ENCODE peak calls at places on chromosomes 3 and 15, in seven cellular contexts. Y, T, W, Z, A, C and D are unnamed samples.

GRCh38 chr15:23566070-23567050 is 886 bp downstream of the MKRN3 start:
- DNase-seq in T (no peak), A (peak; percentile 13), Y (peak; percentile 81), W (no peak), Z (no peak), C (no peak), D (no peak)

GRCh38 chr3:120425877-120426276 is 24.9 kb downstream of the FSTL1 start:
- DNase-seq in W (no peak), Z (no peak), Y (no peak), C (peak; percentile 60), T (no peak), A (peak; percentile 78), D (no peak)

GRCh38 chr3:34140606-34141005 is 342.2 kb downstream of the PDCD6IP start:
- DNase-seq in A (no peak), C (no peak), T (no peak), Z (no peak), W (no peak), Y (no peak), D (no peak)

GRCh38 chr15:80836991-80837390 is 57.8 kb downstream of the CEMIP start:
- DNase-seq in Z (no peak), W (no peak), Y (no peak), T (no peak), C (no peak), A (no peak), D (no peak)

GRCh38 chr3:24270204-24270671 is 224.4 kb downstream of the THRB start:
- DNase-seq in A (no peak), Z (no peak), T (no peak), W (no peak), C (no peak), Y (no peak), D (no peak)

GRCh38 chr3:164879201-164879600 is 199.1 kb downstream of the SI start:
- DNase-seq in A (no peak), Y (no peak), W (no peak), Z (no peak), C (no peak), T (no peak), D (no peak)

GRCh38 chr15:38547255-38547997 is 17.2 kb downstream of the RASGRP1 start:
- DNase-seq in C (no peak), W (no peak), Z (no peak), T (no peak), Y (no peak), A (no peak), D (no peak)

GRCh38 chr3:155560594-155560993 is 184.3 kb downstream of the PLCH1 start:
- DNase-seq in W (peak; percentile 51), C (no peak), T (no peak), Y (no peak), Z (no peak), A (no peak), D (no peak)

GRCh38 chr3:117150628-117151027 is 441.0 kb downstream of the TUSC7 start:
- DNase-seq in T (no peak), Y (no peak), A (no peak), Z (no peak), C (no peak), W (no peak), D (no peak)

GRCh38 chr15:67110400-67110799 is 45.0 kb downstream of the SMAD3 start:
- DNase-seq in A (no peak), T (no peak), C (no peak), Z (no peak), Y (no peak), W (no peak), D (no peak)

GRCh38 chr3:186938716-186939115 is 8.4 kb downstream of the ST6GAL1 start:
- DNase-seq in A (no peak), Z (no peak), W (no peak), C (no peak), Y (no peak), T (no peak), D (peak; percentile 95)

GRCh38 chr3:171374661-171375285 is 85.4 kb downstream of the TNIK start:
- DNase-seq in W (no peak), Z (no peak), A (peak; percentile 89), C (no peak), Y (peak; percentile 29), T (no peak), D (peak; percentile 23)

GRCh38 chr15:98854496-98854895 is 153.1 kb downstream of the PGPEP1L start:
- DNase-seq in W (no peak), Y (no peak), T (no peak), A (no peak), C (no peak), Z (no peak), D (no peak)

GRCh38 chr15:98855067-98855814 is 152.4 kb downstream of the PGPEP1L start:
- DNase-seq in Z (no peak), A (no peak), W (no peak), Y (no peak), C (no peak), T (no peak), D (no peak)

GRCh38 chr15:98853593-98854420 is 153.8 kb downstream of the PGPEP1L start:
- DNase-seq in A (no peak), T (no peak), Y (no peak), C (no peak), W (no peak), Z (peak; percentile 38), D (no peak)

GRCh38 chr15:98850991-98851776 is 156.4 kb downstream of the PGPEP1L start:
- DNase-seq in T (peak; percentile 83), C (peak; percentile 89), A (peak; percentile 78), W (peak; percentile 84), Y (peak; percentile 83), Z (peak; percentile 82), D (peak; percentile 85)

DNA sequence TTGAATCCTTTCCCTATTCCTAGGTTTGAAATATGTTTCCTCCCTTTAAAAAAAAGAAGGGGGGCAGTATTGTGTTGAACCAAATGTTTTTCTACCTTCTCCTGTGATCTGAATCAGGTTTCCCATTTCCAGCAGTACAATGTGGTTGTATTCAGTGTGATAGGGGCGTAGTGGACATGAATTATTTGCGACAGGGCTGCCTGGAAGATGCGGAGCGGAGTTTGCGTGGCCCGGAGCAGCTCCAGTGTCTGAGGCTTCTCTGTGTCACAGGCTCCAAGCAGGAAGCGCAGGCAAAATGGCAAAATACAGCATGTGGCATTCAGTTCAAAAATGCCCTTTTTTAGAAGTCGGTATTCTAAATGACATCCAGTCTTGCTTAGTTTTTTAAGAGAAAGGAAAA is 154.4 kb downstream of the PGPEP1L start:
- DNase-seq in A (peak; percentile 97), Z (peak; percentile 95), T (peak; percentile 89), C (peak; percentile 89), Y (peak; percentile 91), W (peak; percentile 84), D (peak; percentile 93)
- TF ChIP-seq POLR2A in A (no peak), Z (no peak), T (peak; percentile 14), C (no peak), Y (no peak), W (no peak), D (peak; percentile 23)

DNA sequence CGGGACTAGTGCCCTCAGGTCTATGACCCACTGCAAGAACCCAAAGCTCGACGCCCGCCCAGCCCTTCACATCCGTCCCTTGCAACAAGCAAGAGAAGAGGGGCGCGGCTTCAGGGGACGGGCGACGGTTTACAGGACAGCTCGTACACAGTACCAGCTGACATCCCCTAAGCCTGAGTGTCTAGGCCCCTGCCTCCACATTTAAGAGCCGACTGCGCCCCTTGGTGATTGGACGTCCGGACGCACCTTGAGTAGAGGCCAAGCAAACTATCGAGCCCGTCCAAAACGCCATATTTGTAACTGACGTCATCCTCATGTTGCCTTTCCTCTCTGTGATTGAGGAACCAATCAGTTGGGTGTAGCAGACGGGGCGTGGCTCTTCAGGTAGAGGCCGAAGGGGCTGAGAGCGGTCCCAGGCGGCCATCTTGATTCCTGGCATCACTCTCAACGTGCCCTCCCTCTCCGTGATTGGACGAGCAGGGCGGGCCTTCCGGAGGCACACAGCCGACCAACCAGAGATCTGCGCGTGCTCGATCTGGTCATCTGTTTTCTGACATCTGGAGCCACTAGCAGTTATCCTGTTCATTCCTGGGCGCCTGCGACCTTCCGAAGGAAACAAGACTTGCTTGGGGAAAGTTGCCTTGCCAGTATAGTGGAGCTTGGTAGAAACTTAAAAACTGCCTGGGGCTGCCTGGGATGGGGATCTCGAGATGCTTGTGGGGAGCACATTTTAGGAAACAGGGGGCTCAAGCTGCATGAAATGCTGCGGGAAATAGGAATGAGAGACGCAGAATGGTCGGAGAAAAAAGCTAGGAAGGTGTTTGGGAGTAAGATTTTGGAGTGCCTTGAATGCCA is 4.0 kb upstream of the RPL14 start:
- DNase-seq in A (peak; percentile 99), Y (peak; percentile 99), C (peak; percentile 99), W (peak; percentile 92), T (peak; percentile 98), Z (peak; percentile 99), D (peak; percentile 99)
- TF ChIP-seq POLR2A in A (peak; percentile 89), Y (peak; percentile 61), C (peak; percentile 43), W (peak; percentile 51), T (peak; percentile 73), Z (peak; percentile 87), D (peak; percentile 95)

GRCh38 chr15:74499366-74499765 is 38.4 kb upstream of the UBL7 start:
- DNase-seq in T (no peak), A (no peak), Y (no peak), Z (no peak), W (no peak), C (no peak), D (no peak)
- TF ChIP-seq POLR2A in T (no peak), A (no peak), Y (no peak), Z (no peak), W (no peak), C (no peak), D (no peak)

GRCh38 chr15:48330045-48330840 is 986 bp upstream of the DUT start:
- DNase-seq in C (no peak), A (peak; percentile 16), W (no peak), Z (no peak), T (no peak), Y (no peak), D (peak; percentile 46)

GRCh38 chr15:48331796-48332641 is 790 bp downstream of the DUT start:
- DNase-seq in A (no peak), C (peak; percentile 83), T (peak; percentile 88), Z (peak; percentile 60), W (peak; percentile 33), Y (peak; percentile 91), D (peak; percentile 88)

GRCh38 chr15:48332642-48333034 is 1.4 kb downstream of the DUT start:
- DNase-seq in A (no peak), C (no peak), Y (peak; percentile 14), W (no peak), T (no peak), Z (no peak), D (peak; percentile 32)

GRCh38 chr15:48333553-48333952 is 2.3 kb downstream of the DUT start:
- DNase-seq in Z (no peak), W (no peak), C (no peak), T (no peak), A (no peak), Y (peak; percentile 44), D (peak; percentile 24)

DNA sequence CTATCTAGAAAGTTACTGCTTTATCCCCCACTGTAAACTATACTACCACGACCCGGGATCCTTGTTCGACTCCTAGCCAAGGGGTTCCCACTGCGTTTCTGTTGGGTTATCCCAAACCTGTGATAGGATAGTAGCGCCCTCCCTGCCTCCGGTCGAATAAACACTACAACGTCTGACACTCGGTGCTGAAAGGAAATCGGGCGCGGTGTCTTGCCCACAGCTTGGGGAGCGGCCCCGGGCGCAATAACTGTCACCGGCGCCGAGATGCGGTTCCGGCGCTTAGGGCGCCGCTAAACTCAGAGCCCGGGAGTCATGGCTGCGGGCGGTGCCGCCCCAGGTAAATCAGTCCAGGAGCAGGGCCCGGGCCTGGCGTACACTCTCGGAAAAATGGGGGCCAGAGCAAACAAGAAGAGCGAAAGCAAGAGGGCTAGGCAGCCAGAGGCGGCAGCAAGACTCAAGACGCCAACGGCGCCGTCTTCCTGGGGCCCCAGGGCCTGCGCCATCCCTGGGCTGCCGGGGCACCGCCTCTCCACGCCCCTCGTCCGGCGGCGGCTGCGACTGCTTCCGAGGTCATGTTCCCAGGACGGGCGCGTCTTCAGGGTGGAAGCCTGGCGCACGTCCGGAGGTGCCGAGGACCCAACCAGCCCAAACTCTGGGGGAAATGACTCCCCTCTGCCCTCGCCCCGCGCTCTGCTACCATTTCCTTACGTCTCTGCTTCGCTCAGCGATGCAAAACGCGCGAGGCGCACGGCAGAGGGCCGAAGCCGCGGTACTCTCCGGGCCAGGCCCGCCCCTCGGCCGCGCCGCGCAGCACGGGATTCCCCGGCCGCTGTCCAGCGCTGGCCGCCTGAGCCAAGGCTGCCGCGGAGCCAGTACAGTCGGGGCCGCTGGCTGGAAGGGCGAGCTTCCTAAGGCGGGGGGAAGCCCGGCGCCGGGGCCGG is at the start of gene DUT:
- DNase-seq in T (peak; percentile 95), W (peak; percentile 25), Z (peak; percentile 88), A (peak; percentile 86), Y (peak; percentile 87), C (peak; percentile 92), D (peak; percentile 89)
- TF ChIP-seq POLR2A in T (peak; percentile 77), W (peak; percentile 93), Z (peak; percentile 87), A (peak; percentile 96), Y (peak; percentile 74), C (peak; percentile 83), D (peak; percentile 88)